ENCODE peak calls at places on chromosomes 11 and 22, in nine cellular contexts. One of them, this sample, is unnamed.

GRCh38 chr22:46114518-46115387 is 35.6 kb upstream of the PPARA start:
- DNase-seq in right lobe of liver: no peak
- DNase-seq in MCF 10A: no peak
- DNase-seq in HEK293T: no peak
- DNase-seq in AG20443: no peak
- DNase-seq in WERI-Rb-1: no peak
- DNase-seq in SW480: no peak
- DNase-seq in left lobe of liver: no peak
- DNase-seq in SK-MEL-5: peak; percentile 24
- DNase-seq in this sample: peak; percentile 76

GRCh38 chr11:46480166-46480726 is 88.7 kb upstream of the CHRM4 start:
- DNase-seq in SK-MEL-5: no peak
- DNase-seq in WERI-Rb-1: no peak
- DNase-seq in AG20443: no peak
- DNase-seq in right lobe of liver: no peak
- DNase-seq in HEK293T: no peak
- DNase-seq in left lobe of liver: no peak
- DNase-seq in SW480: no peak
- DNase-seq in MCF 10A: no peak
- DNase-seq in this sample: no peak

GRCh38 chr11:56905936-56906335 is 82.8 kb upstream of the OR5AK2 start:
- DNase-seq in AG20443: no peak
- DNase-seq in left lobe of liver: no peak
- DNase-seq in HEK293T: no peak
- DNase-seq in SK-MEL-5: no peak
- DNase-seq in WERI-Rb-1: no peak
- DNase-seq in right lobe of liver: no peak
- DNase-seq in MCF 10A: no peak
- DNase-seq in SW480: no peak
- DNase-seq in this sample: no peak

GRCh38 chr11:62146476-62147200 is 22.8 kb downstream of the INCENP start:
- DNase-seq in SW480: no peak
- DNase-seq in right lobe of liver: no peak
- DNase-seq in left lobe of liver: peak; percentile 33
- DNase-seq in MCF 10A: no peak
- DNase-seq in HEK293T: no peak
- DNase-seq in AG20443: no peak
- DNase-seq in SK-MEL-5: no peak
- DNase-seq in WERI-Rb-1: no peak
- DNase-seq in this sample: no peak

GRCh38 chr11:83827520-83827919 is 541.4 kb upstream of the CCDC90B start:
- DNase-seq in WERI-Rb-1: no peak
- DNase-seq in MCF 10A: no peak
- DNase-seq in left lobe of liver: no peak
- DNase-seq in SW480: no peak
- DNase-seq in HEK293T: no peak
- DNase-seq in right lobe of liver: no peak
- DNase-seq in SK-MEL-5: no peak
- DNase-seq in AG20443: peak; percentile 64
- DNase-seq in this sample: no peak

GRCh38 chr11:129434641-129435498 is 59.2 kb downstream of the BARX2 start:
- DNase-seq in HEK293T: no peak
- DNase-seq in SW480: no peak
- DNase-seq in AG20443: no peak
- DNase-seq in MCF 10A: no peak
- DNase-seq in WERI-Rb-1: no peak
- DNase-seq in SK-MEL-5: no peak
- DNase-seq in left lobe of liver: no peak
- DNase-seq in right lobe of liver: no peak
- DNase-seq in this sample: no peak

GRCh38 chr22:20553947-20554741 is 46.7 kb downstream of the MED15 start:
- DNase-seq in left lobe of liver: no peak
- DNase-seq in right lobe of liver: no peak
- DNase-seq in HEK293T: no peak
- DNase-seq in SK-MEL-5: no peak
- DNase-seq in SW480: no peak
- DNase-seq in WERI-Rb-1: no peak
- DNase-seq in MCF 10A: no peak
- DNase-seq in AG20443: no peak
- DNase-seq in this sample: no peak

GRCh38 chr22:45996241-45997076 is 19.5 kb upstream of the WNT7B start:
- DNase-seq in right lobe of liver: peak; percentile 71
- DNase-seq in WERI-Rb-1: no peak
- DNase-seq in MCF 10A: no peak
- DNase-seq in left lobe of liver: no peak
- DNase-seq in SW480: no peak
- DNase-seq in HEK293T: no peak
- DNase-seq in AG20443: peak; percentile 78
- DNase-seq in SK-MEL-5: no peak
- DNase-seq in this sample: no peak

GRCh38 chr11:103877221-103877620 is 159.2 kb upstream of the DDI1 start:
- DNase-seq in WERI-Rb-1: peak; percentile 11
- DNase-seq in left lobe of liver: no peak
- DNase-seq in SK-MEL-5: peak; percentile 26
- DNase-seq in SW480: no peak
- DNase-seq in AG20443: peak; percentile 18
- DNase-seq in MCF 10A: peak; percentile 7
- DNase-seq in right lobe of liver: no peak
- DNase-seq in HEK293T: no peak
- DNase-seq in this sample: no peak

GRCh38 chr22:44825310-44826150 is 73.2 kb downstream of the ARHGAP8 start:
- DNase-seq in HEK293T: no peak
- DNase-seq in WERI-Rb-1: no peak
- DNase-seq in SW480: no peak
- DNase-seq in AG20443: no peak
- DNase-seq in left lobe of liver: no peak
- DNase-seq in MCF 10A: no peak
- DNase-seq in SK-MEL-5: no peak
- DNase-seq in right lobe of liver: peak; percentile 52
- DNase-seq in this sample: no peak

GRCh38 chr22:40276877-40277823 is 69.2 kb upstream of the ADSL start:
- DNase-seq in left lobe of liver: no peak
- DNase-seq in SW480: no peak
- DNase-seq in SK-MEL-5: no peak
- DNase-seq in AG20443: peak; percentile 60
- DNase-seq in HEK293T: no peak
- DNase-seq in right lobe of liver: no peak
- DNase-seq in WERI-Rb-1: no peak
- DNase-seq in MCF 10A: peak; percentile 43
- DNase-seq in this sample: no peak

GRCh38 chr11:11107081-11107480 is 246.0 kb downstream of the CSNK2A3 start:
- DNase-seq in HEK293T: no peak
- DNase-seq in SK-MEL-5: no peak
- DNase-seq in AG20443: no peak
- DNase-seq in WERI-Rb-1: no peak
- DNase-seq in left lobe of liver: no peak
- DNase-seq in right lobe of liver: no peak
- DNase-seq in MCF 10A: no peak
- DNase-seq in SW480: no peak
- DNase-seq in this sample: no peak